ENCODE peak calls at places on chromosomes 5 and 9, in six cellular contexts. O, N, Z, R, J and C are unnamed samples.

GRCh38 chr5:20463206-20463605 is 475.2 kb upstream of the CDH18 start:
- DNase-seq in O (no peak), R (no peak), J (no peak), Z (no peak), N (no peak), C (no peak)

GRCh38 chr9:107587175-107587963 is 97.8 kb upstream of the KLF4 start:
- DNase-seq in O (peak; percentile 67), R (no peak), J (no peak), N (no peak), Z (peak; percentile 79), C (peak; percentile 68)

GRCh38 chr5:138179277-138179857 is 455 bp downstream of the KIF20A start:
- DNase-seq in R (peak; percentile 48), O (no peak), N (peak; percentile 55), Z (no peak), J (peak; percentile 7), C (no peak)

GRCh38 chr9:82490019-82490499 is 501.5 kb downstream of the SPATA31D1 start:
- DNase-seq in O (no peak), R (peak; percentile 12), N (peak; percentile 84), Z (no peak), J (peak; percentile 74), C (no peak)

GRCh38 chr5:132099073-132099748 is 25.6 kb downstream of the CSF2 start:
- DNase-seq in J (no peak), N (peak; percentile 53), R (no peak), Z (no peak), O (no peak), C (no peak)

GRCh38 chr9:75229605-75230332 is 141.5 kb downstream of the OSTF1 start:
- DNase-seq in Z (peak; percentile 77), R (no peak), J (no peak), N (peak; percentile 8), O (peak; percentile 56), C (no peak)

GRCh38 chr5:448766-449090 is 5.8 kb downstream of the EXOC3 start:
- DNase-seq in J (no peak), R (no peak), Z (no peak), N (no peak), O (no peak), C (no peak)

GRCh38 chr9:76571288-76572204 is 112.6 kb downstream of the GCNT1 start:
- DNase-seq in Z (no peak), N (peak; percentile 57), R (no peak), J (no peak), O (peak; percentile 45), C (no peak)

GRCh38 chr9:75699625-75700251 is 190.7 kb upstream of the PCSK5 start:
- DNase-seq in R (no peak), J (no peak), O (no peak), Z (no peak), N (no peak), C (no peak)

GRCh38 chr5:132387649-132388117 is 18.2 kb downstream of the SLC22A5 start:
- DNase-seq in R (no peak), J (peak; percentile 95), Z (peak; percentile 77), O (peak; percentile 65), N (peak; percentile 95), C (peak; percentile 71)

GRCh38 chr9:2243666-2244555 is 228.8 kb downstream of the SMARCA2 start:
- DNase-seq in R (no peak), J (no peak), N (no peak), O (no peak), Z (no peak), C (no peak)

GRCh38 chr5:140246378-140247122 is 56.4 kb downstream of the PFDN1 start:
- DNase-seq in R (no peak), J (peak; percentile 79), N (peak; percentile 94), Z (peak; percentile 81), O (no peak), C (peak; percentile 71)

GRCh38 chr9:69542048-69542447 is 130.1 kb downstream of the APBA1 start:
- DNase-seq in R (peak; percentile 13), O (no peak), J (no peak), N (no peak), Z (no peak), C (no peak)

GRCh38 chr9:83062653-83063527 is at the start of gene RASEF:
- DNase-seq in R (peak; percentile 74), O (peak; percentile 87), N (peak; percentile 59), Z (peak; percentile 89), J (no peak), C (no peak)

GRCh38 chr5:24232929-24233328 is 411.8 kb downstream of the CDH10 start:
- DNase-seq in J (no peak), N (peak; percentile 26), R (no peak), O (no peak), Z (no peak), C (no peak)

GRCh38 chr5:5203441-5203840 is 63.3 kb downstream of the ADAMTS16 start:
- DNase-seq in O (no peak), R (no peak), Z (no peak), J (no peak), N (no peak), C (no peak)

GRCh38 chr5:139592289-139592688 is 31.1 kb downstream of the UBE2D2 start:
- DNase-seq in O (no peak), R (no peak), Z (no peak), N (no peak), J (no peak), C (no peak)

GRCh38 chr5:169408166-169408565 is 107.2 kb upstream of the SLIT3 start:
- DNase-seq in O (no peak), J (no peak), Z (no peak), R (no peak), N (no peak), C (no peak)

GRCh38 chr5:133698646-133699526 is 86.5 kb upstream of the FSTL4 start:
- DNase-seq in J (no peak), R (no peak), O (no peak), Z (no peak), N (no peak), C (no peak)

GRCh38 chr9:14207352-14207995 is 106.5 kb downstream of the NFIB start:
- DNase-seq in N (no peak), J (no peak), Z (no peak), R (no peak), O (no peak), C (no peak)

GRCh38 chr5:317086-317811 is 4.3 kb upstream of the AHRR start:
- DNase-seq in Z (peak; percentile 56), N (peak; percentile 89), R (peak; percentile 90), O (no peak), J (peak; percentile 76), C (no peak)

GRCh38 chr5:10786835-10787234 is 25.8 kb upstream of the DAP start:
- DNase-seq in N (no peak), O (no peak), Z (no peak), J (no peak), R (no peak), C (no peak)

GRCh38 chr5:98839469-98840383 is 66.3 kb downstream of the RGMB start:
- DNase-seq in O (no peak), J (no peak), Z (peak; percentile 55), N (peak; percentile 30), R (no peak), C (no peak)

GRCh38 chr5:149019562-149020140 is 43.2 kb downstream of the SH3TC2 start:
- DNase-seq in O (no peak), Z (no peak), R (no peak), J (no peak), N (no peak), C (no peak)

GRCh38 chr5:176388003-176388340 is 426 bp downstream of the NOP16 start:
- DNase-seq in O (no peak), Z (no peak), N (peak; percentile 60), R (peak; percentile 31), J (no peak), C (no peak)

GRCh38 chr9:105226055-105226454 is 18.4 kb upstream of the SLC44A1 start:
- DNase-seq in J (no peak), N (peak; percentile 59), O (no peak), Z (no peak), R (no peak), C (no peak)

GRCh38 chr9:114928092-114928491 is 2.3 kb downstream of the TNFSF8 start:
- DNase-seq in N (no peak), O (no peak), Z (no peak), J (no peak), R (no peak), C (no peak)
- H3K4me3 ChIP-seq in N (no peak overlapping the region), O (peak overlapping the region; percentile 44), Z (no peak overlapping the region), J (no peak overlapping the region), R (no peak overlapping the region), C (no peak overlapping the region)

GRCh38 chr9:137970686-137971476 is 93.3 kb downstream of the CACNA1B start:
- DNase-seq in Z (peak; percentile 54), N (no peak), J (no peak), O (peak; percentile 21), R (no peak), C (peak; percentile 4)
- H3K4me3 ChIP-seq in Z (no peak overlapping the region), N (no peak overlapping the region), J (no peak overlapping the region), O (no peak overlapping the region), R (no peak overlapping the region), C (no peak overlapping the region)

GRCh38 chr5:36908544-36909260 is 32.1 kb downstream of the NIPBL start:
- DNase-seq in J (no peak), Z (no peak), O (no peak), R (no peak), N (no peak), C (no peak)

GRCh38 chr5:36902353-36902752 is 25.8 kb downstream of the NIPBL start:
- DNase-seq in O (no peak), R (no peak), N (no peak), J (no peak), Z (no peak), C (no peak)

GRCh38 chr5:36900279-36900678 is 23.7 kb downstream of the NIPBL start:
- DNase-seq in J (no peak), N (no peak), Z (no peak), O (no peak), R (no peak), C (no peak)

GRCh38 chr5:36901856-36902255 is 25.3 kb downstream of the NIPBL start:
- DNase-seq in N (no peak), Z (no peak), O (no peak), R (no peak), J (no peak), C (no peak)

DNA sequence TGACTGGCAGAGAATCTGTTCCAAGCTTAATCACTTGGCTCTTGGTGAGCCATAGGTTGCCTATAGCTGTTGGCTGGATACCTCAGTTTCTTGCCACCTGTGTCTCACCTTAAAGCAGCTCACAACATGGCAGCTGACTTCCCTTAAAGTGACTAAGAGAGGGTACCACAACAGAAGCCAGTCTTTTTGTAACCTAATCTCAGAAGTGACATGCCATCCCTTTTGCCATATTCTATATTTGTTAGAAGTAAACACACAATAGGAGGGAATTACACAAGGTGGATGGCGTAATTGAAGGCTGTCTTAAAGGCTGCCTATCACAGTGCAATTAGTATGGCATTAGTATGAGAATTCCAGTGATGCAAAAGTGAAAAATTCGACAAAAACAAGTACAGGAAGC is 28.1 kb downstream of the NIPBL start:
- DNase-seq in R (no peak), Z (no peak), N (no peak), O (no peak), J (no peak), C (no peak)
- H3K4me3 ChIP-seq in R (no peak overlapping the region), Z (no peak overlapping the region), N (no peak overlapping the region), O (no peak overlapping the region), J (no peak overlapping the region), C (no peak overlapping the region)

DNA sequence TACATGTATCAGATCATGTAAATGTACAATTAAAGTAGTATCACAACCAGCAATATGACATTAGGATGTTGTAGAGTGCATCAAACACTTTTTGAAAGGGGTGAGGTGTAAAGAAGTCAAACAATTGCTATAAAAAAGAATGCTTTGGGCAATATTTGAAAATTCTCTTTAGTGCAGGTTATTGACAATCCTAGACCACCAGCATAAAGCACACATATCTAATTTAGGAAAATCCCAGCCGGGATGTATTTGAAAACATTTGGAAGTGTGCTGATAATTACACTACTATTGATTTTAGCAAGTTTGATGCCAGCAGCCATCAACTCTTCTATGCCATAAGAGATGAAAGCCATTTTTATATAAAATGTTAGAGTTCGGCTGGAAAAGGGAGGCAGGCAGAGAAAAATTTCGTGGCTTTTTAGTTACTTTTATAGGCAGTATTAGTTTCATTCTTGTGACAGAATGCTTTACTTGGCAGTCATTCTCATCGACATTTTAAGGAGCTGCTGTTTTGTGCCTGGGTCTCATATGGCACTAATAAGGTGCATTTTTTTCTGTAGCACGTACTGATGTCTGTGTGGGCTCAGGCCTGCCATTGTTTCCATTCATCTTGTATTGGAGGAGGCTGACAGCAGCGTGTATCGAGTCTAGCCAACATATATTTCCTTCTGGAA is 285.7 kb downstream of the AOPEP start:
- DNase-seq in Z (no peak), J (no peak), O (no peak), N (peak; percentile 36), R (no peak), C (no peak)
- H3K4me3 ChIP-seq in Z (no peak overlapping the region), J (no peak overlapping the region), O (no peak overlapping the region), N (peak overlapping the region; percentile 11), R (no peak overlapping the region), C (no peak overlapping the region)